ENCODE peak calls at places on chromosome 4, in four cellular contexts. One of them, this sample, is unnamed.

GRCh38 chr4:55437356-55437796 is 41.6 kb downstream of the TMEM165 start:
- DNase-seq in fibroblast of lung: peak
- DNase-seq in A549: no peak
- DNase-seq in cardiac fibroblast: peak
- DNase-seq in this sample: peak

GRCh38 chr4:24003926-24004325 is 114.1 kb upstream of the PPARGC1A start:
- DNase-seq in fibroblast of lung: peak
- DNase-seq in cardiac fibroblast: peak
- DNase-seq in A549: no peak
- DNase-seq in this sample: peak

GRCh38 chr4:113837397-113837796 is 75.9 kb upstream of the CAMK2D start:
- DNase-seq in cardiac fibroblast: peak
- DNase-seq in fibroblast of lung: peak
- DNase-seq in A549: peak
- DNase-seq in this sample: peak

GRCh38 chr4:182869697-182870096 is 47.5 kb downstream of the DCTD start:
- DNase-seq in cardiac fibroblast: no peak
- DNase-seq in A549: no peak
- DNase-seq in fibroblast of lung: no peak
- DNase-seq in this sample: no peak

GRCh38 chr4:153651041-153651960 is 32.8 kb upstream of the TLR2 start:
- DNase-seq in cardiac fibroblast: peak
- DNase-seq in fibroblast of lung: no peak
- DNase-seq in A549: no peak
- DNase-seq in this sample: peak

GRCh38 chr4:102535398-102536082 is 34.4 kb downstream of the NFKB1 start:
- DNase-seq in cardiac fibroblast: peak
- DNase-seq in fibroblast of lung: peak
- DNase-seq in A549: no peak
- DNase-seq in this sample: peak

GRCh38 chr4:23455482-23455881 is 434.4 kb downstream of the PPARGC1A start:
- DNase-seq in A549: no peak
- DNase-seq in fibroblast of lung: peak
- DNase-seq in cardiac fibroblast: no peak
- DNase-seq in this sample: no peak

GRCh38 chr4:116358633-116359222 is 726.6 kb downstream of the TRAM1L1 start:
- DNase-seq in cardiac fibroblast: peak
- DNase-seq in fibroblast of lung: peak
- DNase-seq in A549: peak
- DNase-seq in this sample: peak

GRCh38 chr4:4507923-4508322 is 33.9 kb downstream of the STX18 start:
- DNase-seq in cardiac fibroblast: peak
- DNase-seq in fibroblast of lung: no peak
- DNase-seq in A549: peak
- DNase-seq in this sample: peak

GRCh38 chr4:163237856-163238255 is 71.2 kb upstream of the NAF1 start:
- DNase-seq in A549: no peak
- DNase-seq in cardiac fibroblast: no peak
- DNase-seq in fibroblast of lung: no peak
- DNase-seq in this sample: no peak

GRCh38 chr4:142379277-142380051 is 466.6 kb downstream of the INPP4B start:
- DNase-seq in fibroblast of lung: peak
- DNase-seq in A549: no peak
- DNase-seq in cardiac fibroblast: peak
- DNase-seq in this sample: peak

GRCh38 chr4:95318483-95318882 is 230.3 kb downstream of the UNC5C start:
- DNase-seq in cardiac fibroblast: no peak
- DNase-seq in fibroblast of lung: no peak
- DNase-seq in A549: no peak
- DNase-seq in this sample: no peak

GRCh38 chr4:172095161-172095560 is 282.0 kb downstream of the GALNTL6 start:
- DNase-seq in A549: no peak
- DNase-seq in fibroblast of lung: peak
- DNase-seq in cardiac fibroblast: no peak
- DNase-seq in this sample: no peak

GRCh38 chr4:55447826-55448225 is 52.1 kb downstream of the TMEM165 start:
- DNase-seq in fibroblast of lung: peak
- DNase-seq in A549: no peak
- DNase-seq in cardiac fibroblast: peak
- DNase-seq in this sample: peak

GRCh38 chr4:2301221-2301642 is 39.3 kb upstream of the MXD4 start:
- DNase-seq in cardiac fibroblast: no peak
- DNase-seq in A549: no peak
- DNase-seq in fibroblast of lung: no peak
- DNase-seq in this sample: no peak

GRCh38 chr4:151797853-151798252 is 37.0 kb upstream of the GATB start:
- DNase-seq in cardiac fibroblast: no peak
- DNase-seq in fibroblast of lung: no peak
- DNase-seq in A549: no peak
- DNase-seq in this sample: no peak

GRCh38 chr4:8641931-8642650 is 49.5 kb downstream of the CPZ start:
- DNase-seq in A549: no peak
- DNase-seq in cardiac fibroblast: no peak
- DNase-seq in fibroblast of lung: no peak
- DNase-seq in this sample: no peak

GRCh38 chr4:183658362-183659028 is 490 bp downstream of the RWDD4 start:
- DNase-seq in cardiac fibroblast: peak
- DNase-seq in fibroblast of lung: no peak
- DNase-seq in A549: no peak
- DNase-seq in this sample: peak

GRCh38 chr4:168868044-168868855 is 141.8 kb downstream of the CBR4 start:
- DNase-seq in A549: no peak
- DNase-seq in cardiac fibroblast: peak
- DNase-seq in fibroblast of lung: peak
- DNase-seq in this sample: peak

GRCh38 chr4:2792711-2793577 is at the start of gene SH3BP2:
- DNase-seq in cardiac fibroblast: peak
- DNase-seq in fibroblast of lung: peak
- DNase-seq in A549: peak
- DNase-seq in this sample: peak

GRCh38 chr4:169663894-169664293 is 43.5 kb downstream of the CLCN3 start:
- DNase-seq in A549: no peak
- DNase-seq in fibroblast of lung: peak
- DNase-seq in cardiac fibroblast: peak
- DNase-seq in this sample: peak

GRCh38 chr4:36027203-36027602 is 217.1 kb downstream of the ARAP2 start:
- DNase-seq in cardiac fibroblast: no peak
- DNase-seq in A549: no peak
- DNase-seq in fibroblast of lung: no peak
- DNase-seq in this sample: no peak

GRCh38 chr4:36026348-36026747 is 218.0 kb downstream of the ARAP2 start:
- DNase-seq in cardiac fibroblast: no peak
- DNase-seq in A549: no peak
- DNase-seq in fibroblast of lung: no peak
- DNase-seq in this sample: no peak

GRCh38 chr4:36020351-36020750 is 224.0 kb downstream of the ARAP2 start:
- DNase-seq in cardiac fibroblast: no peak
- DNase-seq in fibroblast of lung: no peak
- DNase-seq in A549: no peak
- DNase-seq in this sample: no peak

GRCh38 chr4:36024901-36025610 is 219.3 kb downstream of the ARAP2 start:
- DNase-seq in A549: no peak
- DNase-seq in fibroblast of lung: no peak
- DNase-seq in cardiac fibroblast: no peak
- DNase-seq in this sample: no peak
- H3K4me3 ChIP-seq in A549: no peak
- H3K4me3 ChIP-seq in fibroblast of lung: no peak
- H3K4me3 ChIP-seq in cardiac fibroblast: no peak
- H3K4me3 ChIP-seq in this sample: no peak

GRCh38 chr4:118346495-118346894 is 6.3 kb downstream of the PRSS12 start:
- DNase-seq in cardiac fibroblast: no peak
- DNase-seq in fibroblast of lung: no peak
- DNase-seq in A549: no peak
- DNase-seq in this sample: no peak
- TF ChIP-seq CTCF in cardiac fibroblast: no peak
- TF ChIP-seq CTCF in fibroblast of lung: no peak
- TF ChIP-seq CTCF in A549: no peak
- TF ChIP-seq CTCF in this sample: no peak

GRCh38 chr4:88320174-88320779 is 35.9 kb upstream of the PPM1K start:
- DNase-seq in fibroblast of lung: peak
- DNase-seq in A549: no peak
- DNase-seq in cardiac fibroblast: peak
- DNase-seq in this sample: peak
- H3K4me3 ChIP-seq in fibroblast of lung: no peak
- H3K4me3 ChIP-seq in A549: no peak
- H3K4me3 ChIP-seq in cardiac fibroblast: no peak
- H3K4me3 ChIP-seq in this sample: no peak

DNA sequence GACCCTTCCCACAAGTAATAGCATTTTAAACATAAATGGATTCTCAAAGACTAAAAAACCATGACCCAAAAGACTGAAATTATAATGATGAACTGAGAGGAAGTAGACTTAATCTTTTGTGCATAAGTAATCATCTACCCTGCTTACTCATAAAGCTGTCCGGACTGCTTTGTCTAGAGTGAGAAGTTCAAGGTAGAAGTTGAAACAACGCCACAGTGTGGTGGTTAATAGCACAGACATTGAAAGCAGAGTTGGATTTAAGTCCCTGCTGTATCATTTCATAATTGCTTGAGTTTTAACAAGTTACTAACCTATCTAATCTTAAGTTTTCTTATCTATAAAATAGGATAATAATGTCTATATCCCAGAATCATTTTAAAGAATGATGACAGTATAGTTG is 346.5 kb downstream of the CENPC start:
- DNase-seq in cardiac fibroblast: peak
- DNase-seq in A549: no peak
- DNase-seq in fibroblast of lung: peak
- DNase-seq in this sample: peak
- TF ChIP-seq CTCF in cardiac fibroblast: no peak
- TF ChIP-seq CTCF in A549: no peak
- TF ChIP-seq CTCF in fibroblast of lung: no peak
- TF ChIP-seq CTCF in this sample: peak

GRCh38 chr4:139857021-139857420 is 191.4 kb downstream of the MGST2 start:
- DNase-seq in fibroblast of lung: peak
- DNase-seq in cardiac fibroblast: no peak
- DNase-seq in A549: no peak
- DNase-seq in this sample: peak
- H3K4me3 ChIP-seq in fibroblast of lung: no peak
- H3K4me3 ChIP-seq in cardiac fibroblast: no peak
- H3K4me3 ChIP-seq in A549: no peak
- H3K4me3 ChIP-seq in this sample: no peak

GRCh38 chr4:13597141-13597540 is 30.4 kb downstream of the BOD1L1 start:
- DNase-seq in cardiac fibroblast: no peak
- DNase-seq in fibroblast of lung: no peak
- DNase-seq in A549: no peak
- DNase-seq in this sample: peak
- TF ChIP-seq CTCF in cardiac fibroblast: no peak
- TF ChIP-seq CTCF in fibroblast of lung: no peak
- TF ChIP-seq CTCF in A549: no peak
- TF ChIP-seq CTCF in this sample: no peak

DNA sequence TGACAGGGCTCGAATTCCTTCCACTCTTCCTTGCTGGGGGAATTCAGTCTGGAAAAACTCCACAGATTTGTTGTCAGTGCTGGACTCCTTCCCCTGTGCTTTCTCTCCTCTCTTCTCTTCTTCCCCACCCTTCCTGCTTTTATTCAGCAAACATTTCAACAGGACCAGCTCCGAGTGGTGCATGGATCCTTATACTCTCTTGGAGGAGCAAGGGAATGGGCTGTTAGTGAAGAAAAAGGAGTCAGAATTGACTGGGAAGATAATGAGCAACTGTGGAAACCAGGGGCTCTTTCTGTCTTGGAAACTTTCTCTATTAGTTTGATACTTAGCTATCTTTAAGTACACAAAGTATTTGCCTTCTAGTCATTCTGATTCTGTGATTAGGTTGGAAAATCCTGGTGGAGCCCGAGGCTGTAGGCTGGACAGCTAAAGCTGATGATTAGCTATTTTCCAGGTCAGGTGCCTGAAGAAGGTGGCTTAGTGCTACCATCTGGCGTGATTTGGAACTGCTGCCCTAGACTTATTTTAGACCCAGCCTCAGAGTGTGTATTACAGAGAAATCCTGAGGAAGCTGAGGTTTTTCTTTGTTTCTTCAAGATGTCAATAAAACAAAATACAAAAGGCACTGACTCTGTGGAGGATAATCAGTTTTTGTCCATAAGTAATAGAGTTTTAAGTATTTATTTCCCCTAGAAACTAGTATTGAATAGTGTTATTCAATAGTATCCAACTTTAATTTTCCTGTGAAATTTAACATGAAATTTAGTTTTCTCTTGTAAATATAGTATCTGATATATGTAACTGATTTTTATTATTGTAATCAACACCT is 38.4 kb downstream of the NAP1L5 start:
- DNase-seq in A549: peak
- DNase-seq in fibroblast of lung: peak
- DNase-seq in cardiac fibroblast: peak
- DNase-seq in this sample: peak
- H3K4me3 ChIP-seq in A549: no peak
- H3K4me3 ChIP-seq in fibroblast of lung: no peak
- H3K4me3 ChIP-seq in cardiac fibroblast: no peak
- H3K4me3 ChIP-seq in this sample: no peak

GRCh38 chr4:118004088-118004487 is 30.2 kb upstream of the NDST3 start:
- DNase-seq in cardiac fibroblast: no peak
- DNase-seq in A549: no peak
- DNase-seq in fibroblast of lung: no peak
- DNase-seq in this sample: no peak

DNA sequence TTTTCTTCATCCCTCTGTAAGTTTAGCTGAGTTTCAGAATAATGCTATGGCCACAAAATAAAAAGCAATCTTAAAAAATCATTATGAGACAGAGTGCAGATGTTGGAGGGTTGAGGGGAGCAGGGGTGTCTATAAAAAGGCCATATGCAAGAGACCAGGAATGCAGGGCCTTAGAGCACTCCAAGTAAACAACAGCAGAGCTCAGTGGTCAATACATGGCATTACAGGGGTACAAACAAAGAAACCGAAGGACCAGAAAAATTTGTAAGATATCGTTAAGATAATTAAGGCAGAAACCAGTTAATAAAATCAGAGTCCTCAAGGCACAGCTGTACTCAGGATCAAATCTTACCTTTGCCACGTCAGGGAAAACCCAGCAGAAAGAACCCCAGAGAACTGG is 28.4 kb upstream of the NDST3 start:
- DNase-seq in fibroblast of lung: no peak
- DNase-seq in A549: no peak
- DNase-seq in cardiac fibroblast: no peak
- DNase-seq in this sample: no peak
- TF ChIP-seq CTCF in fibroblast of lung: no peak
- TF ChIP-seq CTCF in A549: no peak
- TF ChIP-seq CTCF in cardiac fibroblast: no peak
- TF ChIP-seq CTCF in this sample: no peak

This sample was measured in choroid plexus epithelial cell.